ENCODE peak calls at places on chromosomes 1 and 21, in four cellular contexts. N, D, R and M are unnamed samples.

GRCh38 chr21:31395268-31395667 is 51.2 kb upstream of the TIAM1 start:
- DNase-seq in D (no peak), N (no peak), R (no peak), M (no peak)

GRCh38 chr21:29215709-29216108 is 83.0 kb upstream of the BACH1 start:
- DNase-seq in N (no peak), D (peak; percentile 41), R (peak; percentile 44), M (peak; percentile 65)

GRCh38 chr1:201634261-201634660 is 95.3 kb downstream of the NAV1 start:
- DNase-seq in R (no peak), N (peak; percentile 56), D (peak; percentile 78), M (no peak)

GRCh38 chr1:36763771-36764170 is 270.5 kb downstream of the GRIK3 start:
- DNase-seq in R (no peak), N (no peak), D (no peak), M (no peak)

GRCh38 chr21:27513825-27514224 is 546.9 kb upstream of the ADAMTS5 start:
- DNase-seq in D (no peak), N (peak; percentile 11), R (no peak), M (no peak)

GRCh38 chr1:208917719-208918118 is 665.8 kb upstream of the CAMK1G start:
- DNase-seq in R (no peak), D (no peak), N (no peak), M (no peak)

GRCh38 chr1:92934395-92935378 is 26.6 kb downstream of the DIPK1A start:
- DNase-seq in D (peak; percentile 76), N (peak; percentile 18), R (no peak), M (peak; percentile 87)

GRCh38 chr1:110979154-110979553 is 15.4 kb upstream of the LRIF1 start:
- DNase-seq in N (no peak), D (no peak), R (no peak), M (no peak)

GRCh38 chr1:16981269-16981849 is 939 bp upstream of the MFAP2 start:
- DNase-seq in N (no peak), D (peak; percentile 92), R (no peak), M (peak; percentile 84)

GRCh38 chr1:114828251-114828650 is 26.4 kb upstream of the SYCP1 start:
- DNase-seq in N (no peak), R (no peak), D (peak; percentile 1), M (no peak)

GRCh38 chr21:45949928-45950739 is 31.4 kb upstream of the COL6A1 start:
- DNase-seq in D (no peak), R (no peak), N (no peak), M (no peak)
- H3K9ac ChIP-seq in D (no peak overlapping the region), R (no peak overlapping the region), N (no peak overlapping the region), M (peak overlapping the region; percentile 60)

GRCh38 chr1:225685476-225686176 is 32.7 kb upstream of the ENAH start:
- DNase-seq in D (peak; percentile 16), R (no peak), N (no peak), M (peak; percentile 29)
- H3K4me3 ChIP-seq in D (no peak overlapping the region), R (no peak overlapping the region), N (no peak overlapping the region), M (no peak overlapping the region)

GRCh38 chr1:109112652-109113285 is 1.1 kb upstream of the ELAPOR1 start:
- DNase-seq in R (peak; percentile 97), D (peak; percentile 85), N (peak; percentile 87), M (peak; percentile 95)
- H3K27me3 ChIP-seq in R (no peaks in the 10 kb centered on the region), D (peaks cover 23% of the 10 kb centered on the region), N (peaks cover 39% of the 10 kb centered on the region), M (peaks cover 15% of the 10 kb centered on the region)

DNA sequence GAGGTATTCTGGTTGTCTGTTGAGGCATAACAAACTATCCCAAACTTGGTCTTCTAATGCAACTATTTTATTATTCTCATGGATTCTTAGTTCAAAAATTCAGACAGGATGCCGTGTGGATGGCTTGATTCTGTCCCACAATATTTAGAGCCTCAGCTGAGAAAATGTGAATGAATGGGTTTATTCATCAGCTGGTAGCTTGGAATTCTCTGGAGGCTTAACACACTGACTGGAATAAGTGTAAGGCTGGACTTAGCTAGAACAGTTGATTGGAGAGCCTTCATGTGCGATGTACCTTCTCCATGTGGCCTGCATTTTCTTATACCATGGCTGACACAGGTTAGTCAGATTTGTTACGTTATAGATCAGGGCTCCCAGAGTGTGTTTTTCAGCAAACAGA is 30.8 kb downstream of the TNNI3K start:
- DNase-seq in N (no peak), R (no peak), D (no peak), M (no peak)
- H3K9ac ChIP-seq in N (no peak overlapping the region), R (no peak overlapping the region), D (no peak overlapping the region), M (no peak overlapping the region)

DNA sequence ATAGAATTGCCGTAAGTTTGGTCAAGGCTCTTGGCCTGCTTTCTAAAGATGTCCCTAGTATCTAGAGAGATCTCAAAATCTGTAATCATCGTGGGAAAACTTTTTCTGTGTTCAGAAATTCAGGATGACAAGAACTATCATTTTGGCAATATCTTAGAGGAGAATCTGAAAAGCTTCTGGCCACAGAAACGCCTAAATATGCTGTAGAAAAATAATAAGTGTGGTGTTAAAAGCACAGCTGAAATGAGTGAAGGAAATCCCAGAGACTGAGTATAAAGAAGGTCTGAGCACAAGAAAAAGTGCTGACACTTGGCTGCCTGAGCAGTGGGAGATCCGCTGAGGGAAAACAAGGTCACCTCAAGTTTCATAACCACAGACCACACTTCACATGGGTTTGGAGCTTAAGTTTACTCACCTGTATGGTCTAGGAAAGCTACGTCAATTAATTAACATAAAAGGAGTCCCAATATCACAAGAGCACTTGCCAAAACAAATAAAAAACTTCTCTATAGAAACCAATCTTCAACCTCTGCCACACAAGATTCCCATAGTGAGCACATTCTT is 235.2 kb upstream of the IRF2BP2 start:
- DNase-seq in R (no peak), D (no peak), N (peak; percentile 40), M (no peak)
- H3K4me3 ChIP-seq in R (no peak overlapping the region), D (no peak overlapping the region), N (no peak overlapping the region), M (no peak overlapping the region)

DNA sequence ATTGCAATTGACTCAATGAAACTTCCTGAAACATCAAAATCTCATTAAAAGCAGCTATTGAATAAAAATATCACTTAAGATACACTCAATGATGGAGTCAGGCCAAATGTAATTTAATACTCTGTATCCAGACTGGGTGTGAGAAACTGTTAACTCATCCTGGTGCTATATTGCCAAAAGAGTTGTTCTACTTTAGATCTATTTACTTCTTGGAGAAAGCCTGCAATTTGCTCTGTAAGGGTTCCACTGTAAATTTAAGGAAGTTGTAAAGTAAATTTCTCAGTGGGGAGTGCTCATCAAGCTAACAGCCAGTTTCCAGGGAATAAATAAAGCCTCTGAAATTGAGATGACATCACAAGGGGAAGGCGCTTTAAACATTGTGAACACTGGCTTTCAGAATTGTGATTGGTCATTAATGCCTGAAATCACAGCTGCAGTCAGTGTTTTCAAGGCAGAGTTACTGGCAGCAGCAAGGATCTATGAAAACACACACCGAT is 91.4 kb downstream of the OLFM3 start:
- DNase-seq in R (no peak), D (no peak), N (no peak), M (no peak)
- H3K27me3 ChIP-seq in R (no peaks in the 10 kb centered on the region), D (no peaks in the 10 kb centered on the region), N (no peaks in the 10 kb centered on the region), M (no peaks in the 10 kb centered on the region)

DNA sequence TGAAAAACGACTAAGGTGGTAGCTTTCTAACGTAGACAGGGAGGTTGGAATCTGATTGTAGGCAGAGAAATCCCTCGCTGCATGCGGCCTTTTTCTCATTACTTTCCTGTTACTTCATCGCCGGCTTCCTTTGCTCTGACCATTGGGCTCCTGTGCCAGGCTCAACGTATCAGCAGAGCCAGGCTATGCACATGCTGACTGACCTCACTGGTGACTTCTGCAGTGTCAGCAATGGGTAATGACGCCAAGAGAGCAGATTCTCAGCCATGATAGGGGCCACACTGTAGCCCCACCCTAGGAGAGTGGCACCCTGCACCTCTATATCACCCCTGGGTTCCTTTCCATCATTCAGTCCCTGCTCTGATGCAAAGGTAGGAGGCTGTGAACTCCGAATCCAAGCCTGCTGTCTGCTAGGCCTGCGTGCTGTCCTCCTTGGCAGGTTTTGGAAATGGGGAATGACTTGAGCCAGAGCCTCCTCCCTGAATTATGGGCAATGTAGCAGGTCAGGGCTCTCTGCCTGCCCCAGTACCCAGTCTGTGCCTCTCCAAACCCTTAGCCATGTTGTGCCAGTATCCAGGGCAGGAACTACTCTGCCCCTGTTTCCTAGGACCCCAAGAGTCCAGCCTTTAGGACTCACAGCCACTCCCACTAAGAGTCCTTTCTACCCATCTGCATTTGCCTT is 11.4 kb downstream of the PPFIA4 start:
- DNase-seq in R (no peak), N (no peak), D (no peak), M (no peak)
- H3K9ac ChIP-seq in R (no peak overlapping the region), N (no peak overlapping the region), D (no peak overlapping the region), M (no peak overlapping the region)

GRCh38 chr1:234924450-234925355 is 203.9 kb downstream of the TOMM20 start:
- DNase-seq in N (peak; percentile 31), D (no peak), R (no peak), M (no peak)

GRCh38 chr1:234927312-234927967 is 201.2 kb downstream of the TOMM20 start:
- DNase-seq in D (no peak), N (no peak), R (peak; percentile 22), M (no peak)

GRCh38 chr1:234926574-234927311 is 201.9 kb downstream of the TOMM20 start:
- DNase-seq in D (no peak), N (peak; percentile 30), R (peak; percentile 19), M (no peak)

GRCh38 chr1:234926252-234926573 is 202.4 kb downstream of the TOMM20 start:
- DNase-seq in R (no peak), D (no peak), N (no peak), M (no peak)

GRCh38 chr1:234925440-234926251 is 203.0 kb downstream of the TOMM20 start:
- DNase-seq in R (peak; percentile 29), D (peak; percentile 99), N (peak; percentile 94), M (peak; percentile 94)
- H3K4me3 ChIP-seq in R (no peak overlapping the region), D (no peak overlapping the region), N (no peak overlapping the region), M (peak overlapping the region; percentile 12)